ENCODE peak calls at places on chromosomes 2 and 18, in six cellular contexts. D is IMR-90; X is CD4-positive, CD25-positive, alpha-beta regulatory T cell; Z is suprapubic skin; Y is naive thymus-derived CD4-positive, alpha-beta T cell; P is lower lobe of right lung. B is an unnamed sample. For H3K9me3, the result is how much of the 10 kb centered on the place peaks cover.

GRCh38 chr18:54946149-54946581 is 13.1 kb downstream of the CCDC68 start:
- DNase-seq in P (no peak), X (no peak), D (peak), Z (no peak), Y (peak), B (no peak)

GRCh38 chr2:8543412-8544167 is 138.3 kb upstream of the ID2 start:
- DNase-seq in X (peak), Y (no peak), D (peak), P (peak), Z (peak), B (peak)

GRCh38 chr18:68397241-68398035 is 317.5 kb downstream of the TMX3 start:
- DNase-seq in Y (no peak), P (no peak), Z (no peak), X (no peak), D (peak), B (no peak)

GRCh38 chr18:31161757-31162418 is 768 bp downstream of the DSC1 start:
- DNase-seq in P (no peak), D (no peak), Y (no peak), Z (no peak), X (no peak), B (no peak)

GRCh38 chr2:216081012-216081411 is 597 bp downstream of the PECR start:
- DNase-seq in X (no peak), P (no peak), Z (no peak), D (no peak), Y (no peak), B (no peak)

GRCh38 chr2:105307550-105307949 is 22.0 kb downstream of the TGFBRAP1 start:
- DNase-seq in Z (no peak), P (no peak), Y (no peak), X (no peak), D (no peak), B (no peak)

GRCh38 chr2:101442042-101442666 is 32.8 kb downstream of the RFX8 start:
- DNase-seq in Y (no peak), X (no peak), P (no peak), Z (no peak), D (peak), B (no peak)

GRCh38 chr2:84919885-84920580 is 14.6 kb downstream of the TMSB10 start:
- DNase-seq in Z (peak), Y (no peak), D (peak), P (no peak), X (no peak), B (no peak)

GRCh38 chr18:1455605-1456004 is 550.9 kb downstream of the ADCYAP1 start:
- DNase-seq in Y (no peak), D (no peak), Z (no peak), P (no peak), X (no peak), B (no peak)

GRCh38 chr2:20224716-20225293 is at the start of gene SDC1:
- DNase-seq in Y (no peak), Z (peak), P (peak), D (peak), X (no peak), B (no peak)

GRCh38 chr2:183665403-183665802 is 541.2 kb downstream of the NUP35 start:
- DNase-seq in D (no peak), Z (no peak), P (no peak), X (no peak), Y (no peak), B (no peak)

GRCh38 chr2:170047331-170048065 is 130.4 kb upstream of the MYO3B start:
- DNase-seq in Y (no peak), D (peak), Z (no peak), X (no peak), P (no peak), B (no peak)

GRCh38 chr2:12173271-12173942 is 427.0 kb downstream of the LPIN1 start:
- DNase-seq in Z (no peak), D (peak), X (no peak), P (no peak), Y (no peak), B (no peak)

GRCh38 chr18:8176554-8176953 is 432.7 kb upstream of the RAB12 start:
- DNase-seq in Y (no peak), P (no peak), X (no peak), Z (no peak), D (no peak), B (no peak)

DNA sequence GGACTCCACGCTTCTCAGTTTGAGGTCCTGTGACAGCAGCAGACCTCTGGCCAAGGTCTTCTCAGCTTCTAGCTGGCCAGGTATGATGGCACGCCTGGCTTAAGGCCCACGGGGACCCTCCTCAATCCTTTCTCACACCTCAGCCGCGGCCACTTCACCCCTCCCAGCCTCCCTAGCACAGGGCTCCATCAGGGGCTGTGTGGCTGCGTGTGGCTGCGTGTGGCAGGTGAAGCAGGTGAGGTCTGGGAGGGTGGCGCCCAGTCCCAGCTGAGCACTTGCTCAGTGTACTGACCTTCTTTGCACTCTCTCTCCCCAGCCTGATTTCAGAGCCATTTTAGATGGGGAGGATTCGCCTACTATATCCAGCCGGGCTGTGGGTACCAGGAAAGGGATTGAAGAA is 237.1 kb upstream of the RAB6C start:
- DNase-seq in Z (no peak), D (no peak), P (no peak), X (no peak), Y (no peak), B (no peak)
- H3K9me3 ChIP-seq in Z (under half), D (under half), P (under half), X (under half), Y (under half), B (under half)

DNA sequence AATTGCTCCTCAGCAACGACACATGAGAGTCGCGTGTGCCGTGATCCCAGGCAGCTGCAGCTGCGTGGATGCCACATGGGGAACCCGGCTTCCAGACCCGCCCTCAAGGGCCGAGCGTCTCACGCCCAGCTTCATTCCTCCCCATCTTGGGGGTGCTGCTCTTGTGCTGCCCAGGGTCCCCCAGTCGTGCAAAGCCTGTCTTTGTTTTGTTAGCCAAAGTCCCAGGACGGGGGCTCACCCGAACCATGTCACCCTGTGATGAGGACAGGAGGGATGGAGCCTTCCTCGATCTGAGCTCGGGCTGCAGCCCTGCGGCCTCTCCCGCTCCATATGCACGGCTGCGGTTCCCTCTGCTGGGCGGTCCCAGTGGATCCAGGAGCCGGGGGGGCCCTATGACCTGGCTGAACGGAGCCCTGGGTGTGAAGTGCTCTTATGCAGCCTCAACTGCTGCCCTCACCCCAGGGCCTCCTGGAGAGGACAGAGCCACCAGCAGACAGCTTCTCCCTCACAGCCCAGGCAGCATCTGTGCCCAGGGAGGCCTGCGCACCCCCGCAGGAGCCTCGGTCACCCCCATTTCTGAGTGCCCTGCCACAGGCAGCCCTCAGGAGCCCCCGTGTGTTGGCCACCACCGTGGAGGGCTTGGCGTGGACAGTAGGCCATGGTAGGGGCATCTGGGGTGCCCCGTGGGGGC is 99.0 kb upstream of the CTDP1 start:
- DNase-seq in P (peak), Z (peak), Y (no peak), X (no peak), D (no peak), B (no peak)
- H3K9me3 ChIP-seq in P (under half), Z (under half), Y (under half), X (under half), D (under half), B (under half)

GRCh38 chr18:9599328-9599727 is 15.0 kb downstream of the PPP4R1 start:
- DNase-seq in X (no peak), Y (no peak), D (no peak), P (no peak), Z (no peak), B (no peak)

GRCh38 chr18:9596257-9596656 is 18.1 kb downstream of the PPP4R1 start:
- DNase-seq in P (no peak), Y (no peak), X (no peak), Z (no peak), D (no peak), B (no peak)

GRCh38 chr18:9595197-9595596 is 19.2 kb downstream of the PPP4R1 start:
- DNase-seq in X (no peak), Y (no peak), P (no peak), D (peak), Z (no peak), B (no peak)

GRCh38 chr18:9596843-9597242 is 17.5 kb downstream of the PPP4R1 start:
- DNase-seq in Z (no peak), Y (no peak), D (no peak), X (no peak), P (no peak), B (no peak)

GRCh38 chr18:9597609-9598008 is 16.8 kb downstream of the PPP4R1 start:
- DNase-seq in Y (no peak), D (no peak), X (no peak), Z (no peak), P (no peak), B (no peak)
- H3K9me3 ChIP-seq in Y (under half), D (under half), X (under half), Z (under half), P (under half), B (under half)

DNA sequence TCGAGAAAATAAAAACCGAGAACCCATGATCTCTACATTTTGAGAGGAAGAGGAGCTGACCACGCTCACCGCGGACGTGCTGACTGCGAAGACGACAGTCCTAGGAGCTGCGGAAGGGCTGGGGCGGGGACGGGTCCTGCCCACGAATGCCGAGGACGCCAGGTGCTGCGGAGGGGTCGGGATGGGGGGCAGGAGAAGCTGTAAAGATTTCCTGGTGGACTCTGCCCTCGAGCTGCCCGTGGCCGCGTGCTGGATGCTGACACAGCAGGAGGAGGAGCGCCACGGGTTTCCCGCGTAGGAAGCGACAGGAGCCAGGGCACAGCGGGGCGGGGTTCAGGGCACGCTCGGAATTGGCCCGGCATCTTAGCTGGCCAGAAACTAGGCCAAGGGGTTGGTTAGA is 22.2 kb downstream of the ZSCAN30 start:
- DNase-seq in X (no peak), D (no peak), Z (peak), Y (no peak), P (peak), B (no peak)
- H3K9me3 ChIP-seq in X (under half), D (under half), Z (under half), Y (under half), P (under half), B (under half)

B was measured in T-helper 17 cell.